ENCODE peak calls at places on chromosomes 1 and 21, in six cellular contexts. Q is adrenal gland, A is IMR-90, K is heart right ventricle, J is GM23338, B is uterus. X is an unnamed sample.

GRCh38 chr1:111481387-111482221 is 7.8 kb downstream of the C1orf162 start:
- DNase-seq in Q (peak; percentile 81), B (peak; percentile 78), K (peak; percentile 86), J (peak; percentile 84), A (peak; percentile 66), X (peak; percentile 78)

GRCh38 chr1:235831148-235831547 is 35.6 kb downstream of the LYST start:
- DNase-seq in B (no peak), K (peak; percentile 33), Q (no peak), A (peak; percentile 84), J (no peak), X (no peak)

GRCh38 chr1:67650061-67650460 is 34.9 kb upstream of the GADD45A start:
- DNase-seq in K (no peak), J (no peak), Q (no peak), A (peak; percentile 61), B (no peak), X (no peak)

GRCh38 chr1:245096330-245097066 is 58.3 kb upstream of the KIF26B start:
- DNase-seq in B (no peak), A (no peak), Q (no peak), J (no peak), K (no peak), X (no peak)

GRCh38 chr1:22711591-22712501 is 1.2 kb downstream of the EPHB2 start:
- DNase-seq in J (peak; percentile 41), A (peak; percentile 39), B (no peak), Q (no peak), K (no peak), X (no peak)

GRCh38 chr1:115647000-115647399 is 5.2 kb downstream of the VANGL1 start:
- DNase-seq in K (no peak), Q (no peak), B (no peak), J (no peak), A (peak; percentile 28), X (no peak)

GRCh38 chr21:42618713-42619112 is 34.7 kb upstream of the PDE9A start:
- DNase-seq in A (no peak), J (no peak), K (no peak), B (no peak), Q (no peak), X (no peak)

GRCh38 chr1:160129046-160129445 is 13.5 kb downstream of the ATP1A2 start:
- DNase-seq in K (no peak), A (peak; percentile 38), J (no peak), Q (no peak), B (no peak), X (no peak)

GRCh38 chr1:27861436-27861835 is 10.9 kb upstream of the THEMIS2 start:
- DNase-seq in A (no peak), K (no peak), J (no peak), Q (no peak), B (no peak), X (no peak)

GRCh38 chr1:27862004-27862403 is 10.3 kb upstream of the THEMIS2 start:
- DNase-seq in B (no peak), A (no peak), J (no peak), Q (no peak), K (no peak), X (no peak)

GRCh38 chr1:27863552-27863943 is 8.8 kb upstream of the THEMIS2 start:
- DNase-seq in Q (no peak), A (no peak), J (no peak), B (no peak), K (no peak), X (no peak)

GRCh38 chr1:27862671-27863551 is 9.4 kb upstream of the THEMIS2 start:
- DNase-seq in Q (peak; percentile 55), A (peak; percentile 99), J (no peak), K (peak; percentile 59), B (no peak), X (peak; percentile 71)

GRCh38 chr1:27864264-27864895 is 8.0 kb upstream of the THEMIS2 start:
- DNase-seq in K (no peak), A (no peak), Q (peak; percentile 28), B (no peak), J (no peak), X (no peak)
- H3K27ac ChIP-seq in K (peak overlapping the region; percentile 57), A (no peak overlapping the region), Q (no peak overlapping the region), B (no peak overlapping the region), J (no peak overlapping the region), X (peak overlapping the region; percentile 75)

DNA sequence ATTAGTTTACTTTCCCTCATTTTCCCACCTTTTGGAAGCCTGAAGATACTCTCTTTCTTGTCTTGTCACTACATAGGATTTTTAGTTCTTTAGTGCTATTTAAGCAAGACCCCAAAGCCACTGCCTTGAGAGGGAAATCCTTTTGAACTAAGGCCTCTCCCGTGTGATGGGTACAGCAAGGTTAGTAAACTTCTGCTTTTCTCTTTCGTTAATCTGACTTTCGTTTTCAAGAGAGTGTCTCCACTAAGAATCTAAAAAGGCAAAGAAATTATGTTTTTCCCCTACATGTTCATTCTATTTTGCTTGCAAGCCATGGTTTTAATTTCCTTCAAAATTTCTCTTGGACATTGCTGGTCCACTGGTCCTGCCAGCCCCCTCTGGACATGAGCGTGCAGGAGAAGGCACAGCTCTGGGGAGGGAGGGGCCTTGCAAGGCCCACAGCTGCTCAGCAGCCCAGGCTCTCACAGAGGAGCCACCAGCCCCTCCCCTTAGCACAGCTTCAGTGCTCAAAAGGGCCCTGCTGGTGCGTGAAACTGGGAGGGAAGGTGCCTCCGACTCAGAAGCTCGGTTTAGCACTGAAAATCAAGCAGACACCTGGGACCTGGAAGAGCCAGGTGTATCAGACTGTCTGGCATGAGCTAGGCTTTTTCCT is 210.9 kb upstream of the GALNT2 start:
- DNase-seq in B (no peak), Q (no peak), J (peak; percentile 19), K (no peak), A (no peak), X (no peak)
- H3K4me3 ChIP-seq in B (no peak overlapping the region), Q (no peak overlapping the region), J (no peak overlapping the region), K (peak overlapping the region; percentile 27), A (peak overlapping the region; percentile 6), X (no peak overlapping the region)

GRCh38 chr1:9601942-9602793 is 13.5 kb downstream of the TMEM201 start:
- DNase-seq in A (no peak), B (no peak), Q (peak; percentile 13), J (no peak), K (no peak), X (no peak)

GRCh38 chr1:9600861-9601834 is 12.4 kb downstream of the TMEM201 start:
- DNase-seq in A (no peak), J (no peak), B (no peak), Q (peak; percentile 14), K (no peak), X (no peak)

GRCh38 chr1:9603766-9604753 is 15.3 kb downstream of the TMEM201 start:
- DNase-seq in J (no peak), K (no peak), Q (peak; percentile 16), B (no peak), A (peak; percentile 30), X (no peak)

GRCh38 chr1:9602794-9603167 is 14.1 kb downstream of the TMEM201 start:
- DNase-seq in J (no peak), Q (no peak), A (no peak), K (no peak), B (no peak), X (no peak)

DNA sequence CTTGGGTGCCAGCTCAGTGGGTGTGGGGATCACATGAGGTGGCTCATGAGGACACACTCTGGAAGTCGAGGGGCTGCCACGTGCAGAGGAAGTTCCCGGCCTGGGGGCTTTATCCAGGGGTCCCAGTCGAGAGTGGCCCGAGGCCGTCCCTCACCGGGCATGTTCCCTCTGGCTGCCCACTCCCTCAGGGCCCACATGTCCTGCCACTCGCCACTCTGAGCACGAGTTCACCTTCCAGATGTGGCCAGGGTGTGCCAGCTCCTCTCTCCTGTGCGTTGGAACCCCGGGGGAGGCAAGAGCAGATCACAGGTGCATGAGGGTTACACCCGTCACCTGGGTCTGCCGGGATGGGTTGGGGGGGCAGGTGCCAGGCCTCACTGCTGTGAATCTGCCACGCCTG is 14.6 kb downstream of the TMEM201 start:
- DNase-seq in Q (no peak), B (no peak), A (no peak), K (no peak), J (no peak), X (no peak)
- H3K36me3 ChIP-seq in Q (no peaks in the 10 kb centered on the region), B (no peaks in the 10 kb centered on the region), A (peaks cover 21% of the 10 kb centered on the region), K (peaks cover 57% of the 10 kb centered on the region), J (peaks cover 10% of the 10 kb centered on the region), X (peaks cover 5% of the 10 kb centered on the region)

GRCh38 chr1:224543453-224543852 is 72.7 kb upstream of the CNIH3 start:
- DNase-seq in J (no peak), Q (no peak), B (no peak), K (no peak), A (no peak), X (no peak)
- H3K27ac ChIP-seq in J (no peak overlapping the region), Q (no peak overlapping the region), B (no peak overlapping the region), K (no peak overlapping the region), A (peak overlapping the region; percentile 33), X (no peak overlapping the region)

DNA sequence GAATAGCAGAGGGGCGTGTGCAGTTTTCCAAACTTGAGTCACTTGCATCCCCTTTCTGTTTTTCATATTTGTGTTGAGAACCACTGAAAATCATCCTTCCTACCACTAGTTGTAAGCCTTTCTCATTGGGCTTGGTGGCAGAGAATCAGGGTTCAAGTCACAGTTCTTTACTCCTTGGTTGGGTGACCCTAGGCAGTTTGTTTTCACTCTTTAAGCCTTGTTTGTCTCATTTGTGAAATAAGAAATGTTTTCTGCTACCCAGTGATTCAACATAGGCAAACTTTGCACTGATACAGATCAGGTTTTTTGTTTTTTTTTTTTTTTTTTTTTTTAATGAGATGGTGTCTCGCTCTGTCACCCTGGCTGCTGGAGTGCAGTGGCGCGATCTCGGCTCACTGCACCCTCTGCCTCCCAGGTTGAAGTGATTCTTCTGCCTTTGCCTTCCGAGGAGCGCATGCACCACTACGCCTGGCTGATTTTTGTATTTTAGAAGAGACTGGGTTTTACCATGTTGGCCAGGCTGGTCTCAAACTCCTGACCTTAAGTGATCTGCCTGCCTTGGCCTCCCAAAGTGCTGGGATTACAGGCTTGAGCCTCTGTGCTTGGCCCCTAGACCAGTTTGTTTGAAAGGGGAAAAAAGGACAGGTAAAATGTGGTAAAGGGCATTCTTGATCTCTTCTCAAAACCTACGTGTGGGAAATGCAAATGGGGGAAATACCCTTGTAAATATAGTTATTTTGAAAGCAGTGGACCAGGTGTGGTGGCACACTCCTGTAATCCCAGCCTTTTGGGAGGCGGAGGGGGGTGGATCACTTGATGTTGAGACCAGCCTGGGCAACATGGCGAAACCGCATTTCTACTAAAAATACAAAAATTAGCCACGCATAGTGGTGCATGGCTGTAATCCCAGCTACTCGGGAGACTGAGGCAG is 3.2 kb downstream of the CLIC4 start:
- DNase-seq in K (no peak), Q (no peak), B (no peak), A (no peak), J (no peak), X (no peak)
- H3K4me3 ChIP-seq in K (peak overlapping the region; percentile 90), Q (no peak overlapping the region), B (peak overlapping the region; percentile 77), A (peak overlapping the region; percentile 25), J (peak overlapping the region; percentile 72), X (no peak overlapping the region)

GRCh38 chr1:178510155-178510554 is 2.8 kb upstream of the TEX35 start:
- DNase-seq in B (no peak), Q (no peak), A (peak; percentile 62), J (no peak), K (no peak), X (no peak)

GRCh38 chr1:178512566-178513277 is at the start of gene TEX35:
- DNase-seq in A (no peak), B (no peak), J (no peak), Q (no peak), K (no peak), X (no peak)

GRCh38 chr1:178509608-178510007 is 3.3 kb upstream of the TEX35 start:
- DNase-seq in A (no peak), B (no peak), K (peak; percentile 27), J (no peak), Q (no peak), X (no peak)

GRCh38 chr1:178516110-178516509 is 3.2 kb downstream of the TEX35 start:
- DNase-seq in K (no peak), Q (no peak), J (no peak), B (no peak), A (no peak), X (no peak)

GRCh38 chr1:178513278-178513983 is 522 bp downstream of the TEX35 start:
- DNase-seq in B (no peak), K (peak; percentile 41), A (peak; percentile 17), J (peak; percentile 49), Q (no peak), X (no peak)
- H3K36me3 ChIP-seq in B (no peaks in the 10 kb centered on the region), K (no peaks in the 10 kb centered on the region), A (no peaks in the 10 kb centered on the region), J (no peaks in the 10 kb centered on the region), Q (no peaks in the 10 kb centered on the region), X (no peaks in the 10 kb centered on the region)